ENCODE peak calls at places on chromosome 17, in six cellular contexts. A, T, V, N, Q and J are unnamed samples.

GRCh38 chr17:5800646-5801045 is 216.3 kb upstream of the NLRP1 start:
- DNase-seq in A (no peak), T (no peak), V (no peak), N (no peak), Q (no peak), J (no peak)

GRCh38 chr17:14037453-14037852 is 31.9 kb upstream of the COX10 start:
- DNase-seq in A (no peak), T (no peak), V (no peak), N (no peak), Q (no peak), J (no peak)

GRCh38 chr17:63140255-63140654 is 174.2 kb downstream of the TANC2 start:
- DNase-seq in A (no peak), T (no peak), V (no peak), N (peak), Q (no peak), J (peak)

GRCh38 chr17:56918916-56919315 is 5.1 kb upstream of the TRIM25 start:
- DNase-seq in A (no peak), T (no peak), V (no peak), N (no peak), Q (no peak), J (no peak)

GRCh38 chr17:78010759-78011158 is 52.3 kb downstream of the TNRC6C start:
- DNase-seq in A (no peak), T (no peak), V (no peak), N (no peak), Q (no peak), J (no peak)

GRCh38 chr17:80821546-80821945 is 170.1 kb upstream of the CHMP6 start:
- DNase-seq in A (no peak), T (no peak), V (no peak), N (no peak), Q (no peak), J (no peak)

GRCh38 chr17:41917192-41917591 is 1.6 kb downstream of the ACLY start:
- DNase-seq in A (no peak), T (no peak), V (peak), N (no peak), Q (no peak), J (no peak)

GRCh38 chr17:69142473-69142802 is 743 bp upstream of the ABCA6 start:
- DNase-seq in A (no peak), T (no peak), V (no peak), N (no peak), Q (no peak), J (no peak)

GRCh38 chr17:7249219-7249618 is 2.3 kb downstream of the CTDNEP1 start:
- DNase-seq in A (no peak), T (no peak), V (no peak), N (no peak), Q (no peak), J (no peak)

GRCh38 chr17:20120835-20121234 is 111.7 kb downstream of the SPECC1 start:
- DNase-seq in A (no peak), T (no peak), V (no peak), N (no peak), Q (no peak), J (no peak)

GRCh38 chr17:62819511-62820221 is 11.6 kb upstream of the MARCHF10 start:
- DNase-seq in A (no peak), T (no peak), V (peak), N (no peak), Q (peak), J (no peak)

GRCh38 chr17:6903516-6903915 is 72.0 kb upstream of the TEKT1 start:
- DNase-seq in A (no peak), T (no peak), V (no peak), N (no peak), Q (no peak), J (no peak)

GRCh38 chr17:36149296-36149820 is 27.1 kb downstream of the TBC1D3B start:
- DNase-seq in A (no peak), T (no peak), V (no peak), N (no peak), Q (no peak), J (no peak)

GRCh38 chr17:57636985-57637667 is 108.0 kb downstream of the CCDC182 start:
- DNase-seq in A (no peak), T (no peak), V (no peak), N (no peak), Q (no peak), J (no peak)